ENCODE peak calls at places on chromosomes 12 and 14, in nine cellular contexts. U is glutamatergic neuron; Q is CD8-positive, alpha-beta memory T cell; G is lower lobe of right lung; K is bronchial epithelial cell; Y is globus pallidus; I is activated naive CD4-positive, alpha-beta T cell; B is GM12865; X is H4. O is an unnamed sample.

GRCh38 chr14:49594347-49595089 is 4.2 kb upstream of the LRR1 start:
- DNase-seq in K (peak; percentile 43), Q (no peak), X (no peak), G (no peak), Y (no peak), B (peak; percentile 83), I (no peak), U (no peak), O (peak; percentile 46)

GRCh38 chr12:88141425-88141773 is 489 bp downstream of the CEP290 start:
- DNase-seq in Y (no peak), X (no peak), K (no peak), G (no peak), B (no peak), U (no peak), Q (no peak), I (no peak), O (no peak)

GRCh38 chr14:65238456-65238855 is 136.1 kb upstream of the MAX start:
- DNase-seq in B (no peak), I (no peak), Y (no peak), X (peak; percentile 73), G (no peak), Q (no peak), K (peak; percentile 79), U (no peak), O (peak; percentile 80)

GRCh38 chr12:6211421-6211869 is 11.2 kb downstream of the CD9 start:
- DNase-seq in G (no peak), Q (no peak), B (no peak), Y (no peak), I (no peak), U (no peak), K (peak; percentile 55), X (peak; percentile 81), O (peak; percentile 74)

GRCh38 chr12:15782667-15783066 is 6.5 kb downstream of the EPS8 start:
- DNase-seq in I (no peak), Q (no peak), B (no peak), G (no peak), X (no peak), K (no peak), U (no peak), Y (no peak), O (no peak)

GRCh38 chr12:31845613-31846321 is 113.4 kb upstream of the RESF1 start:
- DNase-seq in G (no peak), I (no peak), K (no peak), B (no peak), U (no peak), X (no peak), Y (no peak), Q (no peak), O (no peak)

GRCh38 chr14:52755607-52756316 is 25.8 kb downstream of the STYX start:
- DNase-seq in I (no peak), Q (no peak), B (no peak), K (no peak), G (no peak), X (no peak), Y (no peak), U (no peak), O (no peak)

GRCh38 chr12:114691810-114692557 is 8.0 kb upstream of the TBX3 start:
- DNase-seq in U (no peak), K (no peak), B (no peak), Q (no peak), Y (no peak), I (no peak), G (no peak), X (no peak), O (no peak)

GRCh38 chr12:124506145-124506831 is 61.1 kb downstream of the NCOR2 start:
- DNase-seq in Q (no peak), X (peak; percentile 58), G (peak; percentile 91), B (no peak), I (no peak), Y (no peak), K (no peak), U (peak; percentile 75), O (no peak)